ENCODE peak calls at places on chromosome 6, in nine cellular contexts. A is astrocyte; F is GM13976; I is GM12864; C is lower lobe of right lung; V is fibroblast of mammary gland; Y is Calu3; X is ascending aorta; J is CD8-positive, alpha-beta T cell. S is an unnamed sample.

GRCh38 chr6:36441307-36441894 is 1.3 kb downstream of the PXT1 start:
- DNase-seq in A (peak), F (peak), I (peak), C (peak), V (peak), Y (peak), X (peak), J (peak), S (peak)

GRCh38 chr6:121430514-121431460 is 4.7 kb upstream of the GJA1 start:
- DNase-seq in A (no peak), F (no peak), I (no peak), C (no peak), V (peak), Y (peak), X (no peak), J (no peak), S (no peak)

GRCh38 chr6:58198301-58198700 is 880.9 kb downstream of the PRIM2 start:
- DNase-seq in A (no peak), F (no peak), I (no peak), C (no peak), V (peak), Y (no peak), X (no peak), J (no peak), S (no peak)

GRCh38 chr6:7590918-7591302 is 912 bp downstream of the SNRNP48 start:
- DNase-seq in A (no peak), F (no peak), I (no peak), C (no peak), V (peak), Y (no peak), X (no peak), J (no peak), S (no peak)

GRCh38 chr6:34157851-34158250 is 12.0 kb upstream of the GRM4 start:
- DNase-seq in A (no peak), F (no peak), I (no peak), C (no peak), V (no peak), Y (no peak), X (no peak), J (no peak), S (no peak)

GRCh38 chr6:52108128-52108527 is 20.7 kb upstream of the PKHD1 start:
- DNase-seq in A (no peak), F (no peak), I (no peak), C (no peak), V (no peak), Y (no peak), X (no peak), J (no peak), S (no peak)

GRCh38 chr6:167350322-167350721 is 25.4 kb downstream of the TTLL2 start:
- DNase-seq in A (no peak), F (no peak), I (no peak), C (no peak), V (no peak), Y (no peak), X (no peak), J (no peak), S (no peak)

GRCh38 chr6:562052-562676 is 94.7 kb downstream of the HUS1B start:
- DNase-seq in A (no peak), F (no peak), I (no peak), C (no peak), V (no peak), Y (no peak), X (no peak), J (no peak), S (no peak)

GRCh38 chr6:79373246-79373645 is 138.8 kb upstream of the HMGN3 start:
- DNase-seq in A (no peak), F (no peak), I (no peak), C (no peak), V (no peak), Y (peak), X (no peak), J (no peak), S (no peak)

GRCh38 chr6:89313006-89313405 is 2.1 kb downstream of the GABRR2 start:
- DNase-seq in A (peak), F (no peak), I (no peak), C (no peak), V (peak), Y (no peak), X (no peak), J (no peak), S (no peak)

GRCh38 chr6:44301782-44302564 is 11.2 kb downstream of the AARS2 start:
- DNase-seq in A (no peak), F (no peak), I (no peak), C (no peak), V (no peak), Y (no peak), X (no peak), J (no peak), S (no peak)

GRCh38 chr6:88804701-88805100 is 158.7 kb downstream of the RNGTT start:
- DNase-seq in A (peak), F (no peak), I (no peak), C (no peak), V (peak), Y (no peak), X (no peak), J (no peak), S (no peak)

GRCh38 chr6:133947302-133947900 is 5.6 kb upstream of the TBPL1 start:
- DNase-seq in A (no peak), F (no peak), I (no peak), C (no peak), V (no peak), Y (no peak), X (no peak), J (no peak), S (no peak)

GRCh38 chr6:42025790-42026311 is 24.5 kb upstream of the TAF8 start:
- DNase-seq in A (no peak), F (no peak), I (no peak), C (no peak), V (no peak), Y (no peak), X (no peak), J (no peak), S (no peak)

GRCh38 chr6:61867635-61868034 is 418.4 kb downstream of the KHDRBS2 start:
- DNase-seq in A (no peak), F (no peak), I (no peak), C (no peak), V (no peak), Y (no peak), X (no peak), J (no peak), S (no peak)

GRCh38 chr6:107538856-107539387 is 49.0 kb downstream of the SOBP start:
- DNase-seq in A (no peak), F (no peak), I (no peak), C (no peak), V (no peak), Y (no peak), X (no peak), J (no peak), S (no peak)

GRCh38 chr6:3138341-3138740 is 19.0 kb downstream of the TUBB2A start:
- DNase-seq in A (no peak), F (no peak), I (no peak), C (no peak), V (peak), Y (no peak), X (no peak), J (no peak), S (no peak)

GRCh38 chr6:84426002-84426705 is 198.7 kb upstream of the CEP162 start:
- DNase-seq in A (no peak), F (no peak), I (no peak), C (no peak), V (no peak), Y (no peak), X (no peak), J (no peak), S (no peak)

GRCh38 chr6:13988049-13988738 is 63.4 kb downstream of the RNF182 start:
- DNase-seq in A (no peak), F (no peak), I (no peak), C (no peak), V (no peak), Y (no peak), X (no peak), J (no peak), S (no peak)

GRCh38 chr6:55012454-55012853 is 161.9 kb upstream of the HCRTR2 start:
- DNase-seq in A (no peak), F (no peak), I (no peak), C (no peak), V (no peak), Y (no peak), X (no peak), J (no peak), S (no peak)

GRCh38 chr6:12313992-12314589 is 23.9 kb downstream of the EDN1 start:
- DNase-seq in A (peak), F (no peak), I (no peak), C (no peak), V (peak), Y (peak), X (no peak), J (no peak), S (no peak)

GRCh38 chr6:43216200-43216599 is 13.1 kb downstream of the DNPH1 start:
- DNase-seq in A (no peak), F (no peak), I (no peak), C (no peak), V (no peak), Y (no peak), X (no peak), J (no peak), S (no peak)

GRCh38 chr6:43207286-43207685 is 22.0 kb downstream of the DNPH1 start:
- DNase-seq in A (no peak), F (no peak), I (no peak), C (no peak), V (no peak), Y (no peak), X (no peak), J (no peak), S (no peak)

GRCh38 chr6:43213431-43213830 is 15.8 kb downstream of the DNPH1 start:
- DNase-seq in A (no peak), F (no peak), I (no peak), C (no peak), V (no peak), Y (no peak), X (no peak), J (no peak), S (no peak)

GRCh38 chr6:43215066-43215465 is 14.2 kb downstream of the DNPH1 start:
- DNase-seq in A (no peak), F (no peak), I (no peak), C (no peak), V (no peak), Y (no peak), X (no peak), J (no peak), S (no peak)

DNA sequence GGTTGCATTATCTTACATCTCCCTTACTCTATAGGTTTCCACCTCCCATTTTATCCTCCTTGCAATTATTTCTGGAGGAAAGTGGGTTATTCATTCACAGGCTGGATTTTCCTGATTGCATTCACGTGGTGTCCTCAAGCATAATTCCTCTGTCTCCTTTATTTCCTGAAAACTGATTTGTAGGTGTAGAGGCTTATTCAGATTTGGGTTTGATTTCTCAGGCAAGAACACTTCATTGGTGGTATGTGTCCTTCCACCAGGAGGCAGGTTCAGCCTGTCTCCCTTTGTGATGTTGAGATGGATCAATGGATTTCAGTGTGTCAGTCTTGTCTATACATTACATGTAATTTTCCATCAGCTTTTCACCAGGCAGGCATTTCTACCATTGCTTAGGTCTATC is 17.3 kb downstream of the DNPH1 start:
- DNase-seq in A (no peak), F (no peak), I (no peak), C (no peak), V (no peak), Y (peak), X (peak), J (no peak), S (no peak)
- TF ChIP-seq CTCF in A (no peak), F (no peak), I (peak), C (no peak), V (no peak), Y (peak), X (no peak), J (no peak), S (peak)

GRCh38 chr6:17385660-17386059 is 7.7 kb upstream of the CAP2 start:
- DNase-seq in A (peak), F (no peak), I (no peak), C (no peak), V (peak), Y (no peak), X (no peak), J (no peak), S (no peak)
- TF ChIP-seq CTCF in A (no peak), F (no peak), I (no peak), C (no peak), V (no peak), Y (no peak), X (no peak), J (no peak), S (no peak)

DNA sequence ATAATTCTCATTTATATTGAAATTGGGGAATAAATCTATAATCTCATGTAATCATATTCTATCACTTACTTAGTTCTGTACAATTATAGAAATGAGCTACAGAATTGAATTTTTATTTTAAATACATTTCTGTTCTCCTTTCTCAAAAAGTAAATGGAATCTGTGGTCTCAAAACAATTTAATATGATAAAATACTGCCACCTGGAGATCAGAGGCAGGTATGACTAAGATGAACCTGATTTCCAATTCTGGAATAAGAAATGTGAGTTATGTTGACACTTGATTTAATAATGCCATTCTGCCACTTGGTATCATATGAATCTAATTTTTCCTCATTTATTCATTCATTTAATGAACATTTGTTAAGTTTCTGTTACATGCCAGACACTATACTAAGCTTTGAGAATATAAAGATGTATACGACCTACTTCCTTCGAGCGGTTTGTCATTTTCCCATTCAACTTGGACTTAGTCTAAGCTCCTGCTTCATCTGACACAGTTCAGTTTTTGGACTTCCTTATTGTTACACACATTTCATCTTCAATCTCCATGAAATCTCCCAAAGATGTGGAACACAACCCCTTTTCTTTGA is 7.6 kb upstream of the CCDC28A start:
- DNase-seq in A (no peak), F (peak), I (no peak), C (no peak), V (peak), Y (no peak), X (no peak), J (no peak), S (no peak)
- TF ChIP-seq CTCF in A (peak), F (peak), I (peak), C (peak), V (peak), Y (no peak), X (peak), J (peak), S (peak)

DNA sequence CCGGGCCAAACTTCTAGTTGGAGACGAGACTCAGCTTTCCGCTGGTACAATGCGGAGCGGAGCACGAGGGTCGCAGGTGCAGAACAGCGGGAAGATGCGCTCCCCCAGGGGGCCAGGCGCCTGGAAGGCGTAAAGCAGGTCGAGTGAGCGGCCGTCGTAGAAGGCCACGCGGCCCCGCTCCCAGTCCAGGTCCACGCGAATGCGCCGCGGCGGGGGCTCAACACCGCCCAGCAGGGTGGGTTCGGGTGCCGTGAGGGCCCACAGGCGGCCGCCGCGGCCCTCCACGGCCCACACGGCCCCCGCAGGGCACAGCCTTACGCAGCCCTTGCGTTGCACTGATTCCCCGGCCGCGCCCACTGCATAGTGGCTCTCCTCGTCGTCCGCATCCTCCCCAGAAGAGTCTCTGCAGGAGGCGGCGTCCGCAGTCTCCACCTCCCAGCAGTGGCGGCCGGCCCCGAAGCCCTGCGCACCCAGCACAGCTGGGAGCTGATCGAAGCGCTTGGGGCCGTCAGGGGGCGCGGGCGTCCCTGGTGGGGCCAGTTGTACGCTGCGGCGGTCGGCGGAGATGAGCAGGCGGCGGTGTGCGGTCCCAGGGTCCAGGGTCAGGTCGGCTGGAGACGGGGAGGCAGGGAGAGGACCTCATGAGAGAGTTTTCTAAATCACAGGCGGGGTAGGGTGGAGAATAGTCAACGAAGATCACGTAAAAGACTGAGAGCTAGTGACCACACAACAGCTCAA is 4.3 kb downstream of the PPP1R11 start:
- DNase-seq in A (peak), F (peak), I (no peak), C (peak), V (peak), Y (no peak), X (no peak), J (no peak), S (no peak)
- TF ChIP-seq CTCF in A (no peak), F (no peak), I (no peak), C (peak), V (no peak), Y (no peak), X (no peak), J (no peak), S (peak)

GRCh38 chr6:112413805-112414204 is 66.7 kb downstream of the RFPL4B start:
- DNase-seq in A (no peak), F (no peak), I (no peak), C (no peak), V (peak), Y (peak), X (no peak), J (no peak), S (no peak)

GRCh38 chr6:112415366-112415765 is 68.2 kb downstream of the RFPL4B start:
- DNase-seq in A (no peak), F (no peak), I (no peak), C (no peak), V (no peak), Y (no peak), X (no peak), J (no peak), S (no peak)

GRCh38 chr6:112416885-112417284 is 69.8 kb downstream of the RFPL4B start:
- DNase-seq in A (no peak), F (no peak), I (no peak), C (no peak), V (peak), Y (no peak), X (no peak), J (no peak), S (no peak)
- TF ChIP-seq CTCF in A (no peak), F (no peak), I (no peak), C (no peak), V (no peak), Y (no peak), X (no peak), J (no peak), S (no peak)

DNA sequence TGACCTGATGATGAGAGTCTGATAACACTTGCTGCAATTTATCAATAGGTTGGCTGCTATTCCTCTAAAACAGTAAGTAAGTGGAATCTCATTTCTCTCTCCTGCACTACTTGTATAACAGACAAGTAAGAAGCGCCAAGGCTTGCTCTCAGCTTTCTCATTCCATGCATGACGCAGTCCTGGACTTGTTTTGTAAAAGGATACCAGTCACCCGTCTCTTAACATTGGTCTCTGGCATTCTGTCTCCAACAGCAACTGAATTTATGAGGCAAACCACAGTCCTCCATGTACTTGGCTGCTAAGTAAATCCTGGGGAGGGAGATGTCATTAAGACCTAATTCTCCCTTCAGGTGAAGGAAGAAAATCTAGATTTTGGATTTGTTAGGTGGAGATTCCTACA is 115.4 kb downstream of the OPN5 start:
- DNase-seq in A (peak), F (no peak), I (no peak), C (no peak), V (peak), Y (no peak), X (no peak), J (no peak), S (no peak)
- TF ChIP-seq CTCF in A (no peak), F (no peak), I (no peak), C (no peak), V (no peak), Y (no peak), X (no peak), J (no peak), S (no peak)

GRCh38 chr6:16292942-16293341 is 54.6 kb downstream of the GMPR start:
- DNase-seq in A (no peak), F (no peak), I (no peak), C (no peak), V (no peak), Y (no peak), X (peak), J (no peak), S (no peak)
- TF ChIP-seq CTCF in A (no peak), F (no peak), I (no peak), C (no peak), V (no peak), Y (no peak), X (no peak), J (no peak), S (no peak)

GRCh38 chr6:158506577-158506976 is 53.3 kb upstream of the TMEM181 start:
- DNase-seq in A (peak), F (no peak), I (no peak), C (no peak), V (no peak), Y (no peak), X (no peak), J (no peak), S (peak)
- TF ChIP-seq CTCF in A (peak), F (no peak), I (no peak), C (peak), V (peak), Y (no peak), X (no peak), J (no peak), S (peak)

DNA sequence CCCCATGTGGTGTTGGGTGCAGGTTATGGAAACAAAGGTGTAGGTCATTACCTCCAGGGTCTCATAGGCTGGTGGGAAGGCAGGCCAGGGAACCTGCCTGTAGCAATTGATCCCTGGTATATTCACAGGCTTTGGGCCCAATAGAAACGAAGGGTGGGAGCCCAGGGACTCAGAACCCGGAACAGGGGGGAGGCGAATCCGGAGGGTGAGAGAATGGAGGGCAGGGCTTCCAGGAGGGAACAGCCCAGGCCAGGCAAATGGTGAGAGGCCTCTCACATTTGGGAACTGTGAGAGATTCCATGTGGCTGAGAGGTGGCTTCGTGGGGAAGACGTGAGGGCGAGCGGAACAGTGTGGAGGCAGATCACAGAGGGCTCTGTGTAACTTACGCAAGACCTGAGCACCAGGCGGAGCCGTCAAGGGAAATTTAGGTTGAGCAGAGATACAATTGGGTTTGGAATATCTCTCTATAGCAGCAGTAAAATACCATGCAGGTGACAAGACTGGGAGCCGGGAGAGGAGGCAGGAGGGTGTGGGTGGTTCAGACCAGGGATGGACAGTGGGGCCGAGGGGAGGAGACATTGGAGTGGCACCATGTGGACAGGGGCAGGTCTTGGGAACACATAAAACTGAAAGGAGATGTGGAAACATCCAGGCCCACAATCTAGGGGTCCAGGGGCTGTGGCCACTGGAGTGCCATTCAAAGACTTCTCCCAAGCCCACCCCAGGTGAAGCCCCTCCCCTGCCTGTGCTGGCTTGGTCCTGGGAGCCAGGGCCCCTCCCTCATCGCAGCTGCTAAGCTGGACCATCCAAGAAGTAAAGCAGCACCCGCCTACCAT is 267.2 kb downstream of the ERMARD start:
- DNase-seq in A (no peak), F (no peak), I (no peak), C (no peak), V (no peak), Y (no peak), X (peak), J (no peak), S (no peak)
- TF ChIP-seq CTCF in A (no peak), F (no peak), I (no peak), C (no peak), V (no peak), Y (no peak), X (no peak), J (no peak), S (no peak)

S was measured in progenitor cell of endocrine pancreas.